ENCODE peak calls at places on chromosomes 6 and 20, in six cellular contexts. One of them, this sample, is unnamed.

GRCh38 chr6:62393608-62394007 is 107.6 kb upstream of the KHDRBS2 start:
- DNase-seq in OCI-LY7: no peak
- DNase-seq in tibial artery: no peak
- DNase-seq in mesenchymal stem cell: no peak
- DNase-seq in heart right ventricle: no peak
- DNase-seq in upper lobe of right lung: no peak
- DNase-seq in this sample: peak

GRCh38 chr20:48594533-48594932 is 233.3 kb downstream of the PREX1 start:
- DNase-seq in OCI-LY7: no peak
- DNase-seq in tibial artery: no peak
- DNase-seq in mesenchymal stem cell: no peak
- DNase-seq in heart right ventricle: no peak
- DNase-seq in upper lobe of right lung: no peak
- DNase-seq in this sample: no peak

GRCh38 chr20:33915726-33916331 is 77.9 kb upstream of the RALY start:
- DNase-seq in OCI-LY7: peak
- DNase-seq in tibial artery: no peak
- DNase-seq in mesenchymal stem cell: no peak
- DNase-seq in heart right ventricle: peak
- DNase-seq in upper lobe of right lung: peak
- DNase-seq in this sample: peak

GRCh38 chr6:16043171-16044142 is 85.4 kb upstream of the MYLIP start:
- DNase-seq in OCI-LY7: no peak
- DNase-seq in tibial artery: no peak
- DNase-seq in mesenchymal stem cell: no peak
- DNase-seq in heart right ventricle: no peak
- DNase-seq in upper lobe of right lung: no peak
- DNase-seq in this sample: no peak

GRCh38 chr6:168408504-168409136 is 32.4 kb upstream of the SMOC2 start:
- DNase-seq in OCI-LY7: no peak
- DNase-seq in tibial artery: no peak
- DNase-seq in mesenchymal stem cell: no peak
- DNase-seq in heart right ventricle: no peak
- DNase-seq in upper lobe of right lung: no peak
- DNase-seq in this sample: no peak

GRCh38 chr20:34030453-34030852 is 36.7 kb downstream of the RALY start:
- DNase-seq in OCI-LY7: no peak
- DNase-seq in tibial artery: no peak
- DNase-seq in mesenchymal stem cell: no peak
- DNase-seq in heart right ventricle: no peak
- DNase-seq in upper lobe of right lung: no peak
- DNase-seq in this sample: no peak

GRCh38 chr20:41006936-41007871 is 21.4 kb upstream of the TOP1 start:
- DNase-seq in OCI-LY7: no peak
- DNase-seq in tibial artery: no peak
- DNase-seq in mesenchymal stem cell: peak
- DNase-seq in heart right ventricle: no peak
- DNase-seq in upper lobe of right lung: no peak
- DNase-seq in this sample: peak

GRCh38 chr6:21333715-21334114 is 259.8 kb upstream of the SOX4 start:
- DNase-seq in OCI-LY7: no peak
- DNase-seq in tibial artery: no peak
- DNase-seq in mesenchymal stem cell: no peak
- DNase-seq in heart right ventricle: no peak
- DNase-seq in upper lobe of right lung: no peak
- DNase-seq in this sample: no peak

GRCh38 chr6:53326372-53327016 is 22.3 kb downstream of the ELOVL5 start:
- DNase-seq in OCI-LY7: no peak
- DNase-seq in tibial artery: peak
- DNase-seq in mesenchymal stem cell: peak
- DNase-seq in heart right ventricle: no peak
- DNase-seq in upper lobe of right lung: no peak
- DNase-seq in this sample: peak

GRCh38 chr6:160420253-160420968 is 72.2 kb downstream of the SLC22A3 start:
- DNase-seq in OCI-LY7: no peak
- DNase-seq in tibial artery: no peak
- DNase-seq in mesenchymal stem cell: no peak
- DNase-seq in heart right ventricle: no peak
- DNase-seq in upper lobe of right lung: no peak
- DNase-seq in this sample: no peak

GRCh38 chr20:37390503-37390890 is 44.6 kb downstream of the SRC start:
- DNase-seq in OCI-LY7: no peak
- DNase-seq in tibial artery: peak
- DNase-seq in mesenchymal stem cell: no peak
- DNase-seq in heart right ventricle: no peak
- DNase-seq in upper lobe of right lung: peak
- DNase-seq in this sample: no peak

GRCh38 chr20:24131281-24131680 is 142.7 kb upstream of the GGTLC1 start:
- DNase-seq in OCI-LY7: no peak
- DNase-seq in tibial artery: no peak
- DNase-seq in mesenchymal stem cell: no peak
- DNase-seq in heart right ventricle: no peak
- DNase-seq in upper lobe of right lung: no peak
- DNase-seq in this sample: no peak

GRCh38 chr6:112145080-112145573 is 57.7 kb downstream of the FAM229B start:
- DNase-seq in OCI-LY7: no peak
- DNase-seq in tibial artery: no peak
- DNase-seq in mesenchymal stem cell: no peak
- DNase-seq in heart right ventricle: no peak
- DNase-seq in upper lobe of right lung: no peak
- DNase-seq in this sample: no peak

GRCh38 chr20:54323227-54323734 is 115.4 kb downstream of the PFDN4 start:
- DNase-seq in OCI-LY7: no peak
- DNase-seq in tibial artery: no peak
- DNase-seq in mesenchymal stem cell: no peak
- DNase-seq in heart right ventricle: no peak
- DNase-seq in upper lobe of right lung: no peak
- DNase-seq in this sample: no peak

GRCh38 chr6:16273266-16273665 is 34.9 kb downstream of the GMPR start:
- DNase-seq in OCI-LY7: no peak
- DNase-seq in tibial artery: no peak
- DNase-seq in mesenchymal stem cell: peak
- DNase-seq in heart right ventricle: no peak
- DNase-seq in upper lobe of right lung: no peak
- DNase-seq in this sample: no peak

GRCh38 chr20:15146948-15147347 is 809.5 kb upstream of the FLRT3 start:
- DNase-seq in OCI-LY7: no peak
- DNase-seq in tibial artery: no peak
- DNase-seq in mesenchymal stem cell: no peak
- DNase-seq in heart right ventricle: no peak
- DNase-seq in upper lobe of right lung: no peak
- DNase-seq in this sample: no peak

GRCh38 chr20:6081236-6081635 is 27.4 kb upstream of the LRRN4 start:
- DNase-seq in OCI-LY7: no peak
- DNase-seq in tibial artery: no peak
- DNase-seq in mesenchymal stem cell: peak
- DNase-seq in heart right ventricle: no peak
- DNase-seq in upper lobe of right lung: no peak
- DNase-seq in this sample: peak

DNA sequence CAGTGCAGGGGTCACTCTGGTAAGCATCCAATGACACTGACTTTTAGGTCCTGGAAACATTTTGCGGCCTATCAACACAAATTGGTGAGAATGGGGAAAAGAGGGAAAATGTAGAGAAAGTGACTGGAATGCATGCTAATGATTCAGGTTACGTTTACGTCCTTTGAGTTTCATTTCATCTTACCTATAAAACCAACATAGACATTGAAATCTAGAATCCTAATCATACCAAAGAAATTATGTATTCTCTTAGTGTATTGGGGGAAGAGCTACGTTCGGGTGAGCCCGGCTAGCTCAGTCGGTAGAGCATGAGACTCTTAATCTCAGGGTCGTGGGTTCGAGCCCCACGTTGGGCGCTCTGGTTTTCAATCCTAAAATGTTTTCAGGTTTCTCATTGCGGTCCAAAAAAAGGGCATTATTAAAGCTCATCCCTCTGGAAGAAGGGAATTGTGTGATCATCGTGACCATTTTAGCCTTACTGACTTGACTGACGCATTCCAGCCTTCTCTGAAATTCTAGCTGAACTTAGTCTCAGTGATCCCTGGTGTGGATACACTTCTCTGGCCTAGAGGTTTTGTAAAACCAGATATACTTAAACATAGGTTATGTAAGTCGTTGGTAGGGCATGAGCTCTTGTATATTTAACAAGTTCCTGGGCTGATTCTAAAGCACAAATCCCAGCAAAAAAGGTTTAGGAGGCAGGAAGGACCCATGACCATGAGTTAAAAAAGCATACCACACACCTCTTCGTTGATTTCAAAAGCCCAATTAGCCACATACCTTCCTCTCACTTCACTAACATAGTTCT is 18.3 kb downstream of the HMGN4 start:
- DNase-seq in OCI-LY7: peak
- DNase-seq in tibial artery: no peak
- DNase-seq in mesenchymal stem cell: peak
- DNase-seq in heart right ventricle: no peak
- DNase-seq in upper lobe of right lung: no peak
- DNase-seq in this sample: peak
- H3K4me3 ChIP-seq in OCI-LY7: peak
- H3K4me3 ChIP-seq in tibial artery: no peak
- H3K4me3 ChIP-seq in mesenchymal stem cell: peak
- H3K4me3 ChIP-seq in heart right ventricle: no peak
- H3K4me3 ChIP-seq in upper lobe of right lung: no peak
- H3K4me3 ChIP-seq in this sample: peak

GRCh38 chr6:150691463-150691862 is 91.8 kb downstream of the PLEKHG1 start:
- DNase-seq in OCI-LY7: peak
- DNase-seq in tibial artery: no peak
- DNase-seq in mesenchymal stem cell: no peak
- DNase-seq in heart right ventricle: no peak
- DNase-seq in upper lobe of right lung: no peak
- DNase-seq in this sample: no peak

GRCh38 chr6:150690681-150691080 is 91.0 kb downstream of the PLEKHG1 start:
- DNase-seq in OCI-LY7: no peak
- DNase-seq in tibial artery: no peak
- DNase-seq in mesenchymal stem cell: no peak
- DNase-seq in heart right ventricle: no peak
- DNase-seq in upper lobe of right lung: no peak
- DNase-seq in this sample: no peak

GRCh38 chr6:150692604-150693003 is 92.9 kb downstream of the PLEKHG1 start:
- DNase-seq in OCI-LY7: no peak
- DNase-seq in tibial artery: no peak
- DNase-seq in mesenchymal stem cell: no peak
- DNase-seq in heart right ventricle: no peak
- DNase-seq in upper lobe of right lung: no peak
- DNase-seq in this sample: no peak

GRCh38 chr6:150687508-150687907 is 87.8 kb downstream of the PLEKHG1 start:
- DNase-seq in OCI-LY7: no peak
- DNase-seq in tibial artery: no peak
- DNase-seq in mesenchymal stem cell: no peak
- DNase-seq in heart right ventricle: peak
- DNase-seq in upper lobe of right lung: no peak
- DNase-seq in this sample: no peak

DNA sequence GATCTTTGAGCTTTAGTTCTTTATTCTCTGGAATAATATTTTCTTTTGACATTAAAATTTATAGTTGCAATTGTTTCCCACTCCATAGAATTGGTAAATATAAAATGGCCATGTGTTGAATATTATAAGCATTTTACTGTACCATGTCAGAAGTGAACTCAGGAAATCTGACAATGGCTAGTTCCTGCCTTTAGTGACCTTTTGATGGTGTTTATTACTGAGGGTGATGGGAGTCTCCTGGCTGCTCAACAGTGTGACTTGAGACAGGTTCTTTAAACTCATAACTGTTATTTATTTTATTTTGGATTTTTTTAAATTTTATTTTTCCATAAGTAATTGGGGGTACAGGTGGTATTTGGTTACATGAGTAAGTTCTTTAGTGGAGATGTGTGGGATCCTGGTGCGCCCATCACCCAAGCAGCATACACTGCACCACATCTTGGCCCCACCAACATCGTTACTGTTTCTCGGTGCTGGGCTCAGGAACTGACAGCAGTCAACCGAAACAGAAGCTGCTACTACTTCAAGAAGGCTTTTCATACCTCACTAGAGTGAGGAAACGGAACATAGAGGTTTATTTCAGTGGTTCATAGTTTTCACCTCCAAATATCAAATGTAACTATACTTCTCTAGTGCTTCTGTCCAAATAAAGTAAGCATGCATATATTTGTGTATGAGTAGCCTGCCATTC is 90.4 kb downstream of the PLEKHG1 start:
- DNase-seq in OCI-LY7: peak
- DNase-seq in tibial artery: no peak
- DNase-seq in mesenchymal stem cell: no peak
- DNase-seq in heart right ventricle: no peak
- DNase-seq in upper lobe of right lung: no peak
- DNase-seq in this sample: no peak
- H3K4me3 ChIP-seq in OCI-LY7: peak
- H3K4me3 ChIP-seq in tibial artery: no peak
- H3K4me3 ChIP-seq in mesenchymal stem cell: no peak
- H3K4me3 ChIP-seq in heart right ventricle: no peak
- H3K4me3 ChIP-seq in upper lobe of right lung: no peak
- H3K4me3 ChIP-seq in this sample: no peak

GRCh38 chr20:58361549-58361948 is 27.5 kb upstream of the VAPB start:
- DNase-seq in OCI-LY7: no peak
- DNase-seq in tibial artery: no peak
- DNase-seq in mesenchymal stem cell: peak
- DNase-seq in heart right ventricle: no peak
- DNase-seq in upper lobe of right lung: no peak
- DNase-seq in this sample: no peak

GRCh38 chr20:58359441-58359840 is 29.6 kb upstream of the VAPB start:
- DNase-seq in OCI-LY7: no peak
- DNase-seq in tibial artery: no peak
- DNase-seq in mesenchymal stem cell: no peak
- DNase-seq in heart right ventricle: no peak
- DNase-seq in upper lobe of right lung: no peak
- DNase-seq in this sample: no peak

GRCh38 chr20:58366016-58366415 is 23.0 kb upstream of the VAPB start:
- DNase-seq in OCI-LY7: no peak
- DNase-seq in tibial artery: no peak
- DNase-seq in mesenchymal stem cell: peak
- DNase-seq in heart right ventricle: no peak
- DNase-seq in upper lobe of right lung: no peak
- DNase-seq in this sample: no peak

GRCh38 chr20:58362970-58363369 is 26.1 kb upstream of the VAPB start:
- DNase-seq in OCI-LY7: no peak
- DNase-seq in tibial artery: no peak
- DNase-seq in mesenchymal stem cell: no peak
- DNase-seq in heart right ventricle: no peak
- DNase-seq in upper lobe of right lung: no peak
- DNase-seq in this sample: no peak

GRCh38 chr20:58362117-58362516 is 26.9 kb upstream of the VAPB start:
- DNase-seq in OCI-LY7: no peak
- DNase-seq in tibial artery: no peak
- DNase-seq in mesenchymal stem cell: no peak
- DNase-seq in heart right ventricle: no peak
- DNase-seq in upper lobe of right lung: no peak
- DNase-seq in this sample: no peak
- H3K4me3 ChIP-seq in OCI-LY7: no peak
- H3K4me3 ChIP-seq in tibial artery: no peak
- H3K4me3 ChIP-seq in mesenchymal stem cell: no peak
- H3K4me3 ChIP-seq in heart right ventricle: no peak
- H3K4me3 ChIP-seq in upper lobe of right lung: no peak
- H3K4me3 ChIP-seq in this sample: no peak

DNA sequence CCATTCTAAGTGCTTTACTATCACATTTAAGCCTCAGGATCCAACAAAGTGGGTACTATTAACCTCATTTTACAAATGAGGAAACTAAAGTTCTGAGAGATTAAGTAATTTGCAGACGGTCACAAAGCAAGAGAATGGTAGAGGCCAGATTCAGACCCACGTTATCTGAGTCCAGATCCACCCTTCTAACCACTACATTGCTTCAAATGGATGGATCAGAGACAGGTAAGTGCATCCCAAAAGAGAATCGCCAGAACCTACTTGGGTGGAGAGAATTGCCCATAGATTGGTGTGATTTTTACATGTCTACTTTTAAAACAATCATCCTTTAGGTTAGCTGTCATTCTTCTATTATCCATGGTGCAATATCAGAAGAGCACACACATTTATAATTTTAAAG is 7.1 kb downstream of the MAN1A1 start:
- DNase-seq in OCI-LY7: no peak
- DNase-seq in tibial artery: no peak
- DNase-seq in mesenchymal stem cell: no peak
- DNase-seq in heart right ventricle: no peak
- DNase-seq in upper lobe of right lung: no peak
- DNase-seq in this sample: no peak
- H3K4me3 ChIP-seq in OCI-LY7: peak
- H3K4me3 ChIP-seq in tibial artery: no peak
- H3K4me3 ChIP-seq in mesenchymal stem cell: no peak
- H3K4me3 ChIP-seq in heart right ventricle: no peak
- H3K4me3 ChIP-seq in upper lobe of right lung: no peak
- H3K4me3 ChIP-seq in this sample: no peak